ENCODE peak calls at places on chromosomes 4 and X, in ten cellular contexts. K is right atrium auricular region, G is PC-3, F is choroid plexus epithelial cell, D is tibial nerve, V is pancreas, P is left lung, M is left ventricle myocardium inferior, Y is A549, W is foreskin fibroblast. R is an unnamed sample.

GRCh38 chrX:33840176-33840575 is 291.9 kb downstream of the FAM47A start:
- DNase-seq in K (no peak), M (no peak), G (no peak), W (no peak), P (no peak), D (no peak), V (no peak), Y (no peak), F (no peak), R (no peak)

GRCh38 chr4:181548873-181549541 is 694.2 kb upstream of the TENM3 start:
- DNase-seq in M (no peak), V (no peak), P (no peak), F (peak), G (peak), D (no peak), W (peak), K (no peak), Y (no peak), R (peak)

GRCh38 chrX:16785247-16786138 is 773 bp upstream of the TXLNG start:
- DNase-seq in G (peak), Y (no peak), K (no peak), W (no peak), V (no peak), P (peak), F (no peak), D (no peak), M (no peak), R (no peak)

GRCh38 chr4:152556814-152557213 is 20.9 kb upstream of the FBXW7 start:
- DNase-seq in Y (no peak), G (no peak), W (no peak), K (no peak), P (no peak), M (no peak), F (no peak), D (no peak), V (no peak), R (no peak)

GRCh38 chr4:40378619-40379018 is 43.5 kb downstream of the CHRNA9 start:
- DNase-seq in W (no peak), K (no peak), G (no peak), P (no peak), F (no peak), Y (no peak), D (no peak), M (no peak), V (no peak), R (no peak)

GRCh38 chr4:76949293-76950051 is at the start of gene SEPTIN11:
- DNase-seq in K (peak), F (peak), V (peak), D (peak), W (peak), G (peak), P (peak), Y (peak), M (peak), R (peak)

GRCh38 chr4:177250056-177250696 is 59.5 kb upstream of the NEIL3 start:
- DNase-seq in G (peak), V (peak), M (peak), K (peak), Y (peak), D (peak), F (peak), W (peak), P (peak), R (no peak)

GRCh38 chr4:185357733-185358440 is 37.8 kb downstream of the LRP2BP start:
- DNase-seq in Y (no peak), V (no peak), P (no peak), K (no peak), D (no peak), W (no peak), G (no peak), F (no peak), M (no peak), R (no peak)

GRCh38 chr4:30537462-30537861 is 182.7 kb upstream of the PCDH7 start:
- DNase-seq in M (no peak), W (peak), V (no peak), G (peak), P (no peak), F (peak), D (no peak), Y (no peak), K (no peak), R (peak)

GRCh38 chr4:48653217-48654014 is 126.7 kb downstream of the FRYL start:
- DNase-seq in G (no peak), K (peak), Y (no peak), F (peak), P (peak), M (peak), V (no peak), W (peak), D (no peak), R (peak)

GRCh38 chrX:9816094-9816700 is 30.0 kb downstream of the SHROOM2 start:
- DNase-seq in D (no peak), Y (no peak), K (no peak), P (no peak), M (no peak), W (no peak), V (no peak), F (peak), G (no peak), R (no peak)

GRCh38 chr4:138919094-138919936 is 96.3 kb upstream of the NOCT start:
- DNase-seq in F (peak), W (peak), K (peak), G (peak), P (peak), D (peak), V (peak), Y (peak), M (peak), R (peak)

GRCh38 chr4:38764292-38764691 is 18.5 kb downstream of the TLR10 start:
- DNase-seq in F (no peak), M (no peak), D (no peak), W (no peak), Y (no peak), V (no peak), P (no peak), K (no peak), G (no peak), R (no peak)

GRCh38 chrX:120016068-120016441 is 61.4 kb downstream of the RHOXF2B start:
- DNase-seq in P (no peak), G (no peak), K (no peak), D (no peak), V (no peak), M (no peak), F (no peak), Y (no peak), W (no peak), R (no peak)
- H3K4me3 ChIP-seq in P (no peak), G (no peak), K (peak), D (no peak), V (no peak), M (peak), F (no peak), Y (peak), W (no peak), R (no peak)

GRCh38 chr4:101044766-101045165 is 302.6 kb downstream of the PPP3CA start:
- DNase-seq in F (no peak), V (no peak), W (no peak), P (no peak), Y (no peak), K (no peak), D (no peak), G (no peak), M (no peak), R (no peak)

GRCh38 chr4:101050836-101051205 is 296.5 kb downstream of the PPP3CA start:
- DNase-seq in W (no peak), K (no peak), V (no peak), D (no peak), G (no peak), P (no peak), M (no peak), F (no peak), Y (no peak), R (no peak)

GRCh38 chr4:101055392-101055791 is 291.9 kb downstream of the PPP3CA start:
- DNase-seq in M (no peak), P (no peak), Y (no peak), G (no peak), V (no peak), K (no peak), F (no peak), W (no peak), D (no peak), R (no peak)

GRCh38 chr4:101050088-101050835 is 297.1 kb downstream of the PPP3CA start:
- DNase-seq in P (no peak), G (no peak), K (no peak), W (no peak), Y (no peak), F (no peak), V (no peak), M (no peak), D (no peak), R (no peak)

DNA sequence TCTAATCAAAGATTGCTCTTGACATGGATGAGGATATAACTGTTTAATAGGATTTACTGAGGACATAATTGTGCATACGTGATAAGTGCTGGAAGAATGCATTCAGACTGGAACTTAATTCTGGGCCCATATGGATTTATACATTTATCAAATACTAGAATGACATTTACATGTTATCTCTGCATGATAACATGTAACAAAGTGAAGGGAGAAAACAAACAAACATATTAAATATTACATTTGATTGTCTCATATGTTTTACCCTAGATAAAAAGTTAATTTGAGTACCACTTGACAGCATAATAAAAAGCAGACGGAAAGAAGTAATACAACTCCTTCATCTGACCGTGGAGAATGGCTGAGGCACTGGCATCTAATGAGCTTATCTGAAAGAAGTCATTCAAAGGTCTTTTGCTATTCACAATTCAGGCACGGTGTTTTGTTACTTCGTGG is 297.8 kb downstream of the PPP3CA start:
- DNase-seq in V (no peak), F (no peak), W (no peak), M (no peak), D (no peak), Y (no peak), G (no peak), P (no peak), K (no peak), R (no peak)
- TF ChIP-seq CTCF in V (no peak), F (no peak), W (no peak), M (no peak), D (no peak), Y (no peak), G (no peak), P (no peak), K (no peak), R (no peak)

DNA sequence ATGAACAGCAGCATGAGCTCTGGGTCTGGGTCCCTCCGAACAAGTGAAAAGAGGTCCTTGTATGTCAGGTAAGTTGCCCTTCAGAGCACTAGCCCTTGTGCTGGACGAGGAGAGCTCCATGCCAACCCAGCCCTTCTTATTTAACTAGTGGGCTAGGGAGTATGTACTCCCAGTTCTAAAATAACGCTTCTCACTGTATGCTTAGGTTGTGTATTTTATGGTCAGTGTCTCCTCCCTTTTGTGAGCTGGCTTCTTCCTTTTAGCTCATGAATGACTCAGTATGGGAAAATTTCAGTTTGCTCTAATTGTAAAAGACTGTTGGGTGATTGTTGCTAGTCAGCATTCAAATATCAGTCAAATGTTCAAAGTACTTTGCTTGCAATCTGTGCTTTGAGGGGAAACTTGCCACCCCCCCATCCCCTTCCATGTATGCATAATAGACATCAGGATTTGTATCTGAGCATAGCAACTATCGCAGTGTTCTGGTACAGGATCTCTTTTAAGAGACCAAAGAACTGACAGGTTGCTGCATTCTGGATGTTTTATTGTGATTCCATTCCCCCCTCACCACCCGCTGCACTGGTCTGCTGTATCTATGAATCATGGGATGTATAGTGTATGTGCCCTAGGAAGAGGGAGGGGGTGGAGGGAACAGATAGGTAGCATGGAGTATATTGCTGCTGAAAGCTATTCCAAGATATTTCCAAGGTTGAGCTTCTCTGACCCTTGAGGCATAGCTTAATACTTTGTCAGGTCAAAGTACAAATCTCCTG is 34.7 kb downstream of the DLG3 start:
- DNase-seq in Y (peak), K (no peak), F (peak), V (no peak), W (peak), G (peak), M (no peak), D (no peak), P (no peak), R (peak)
- H3K4me3 ChIP-seq in Y (no peak), K (peak), F (no peak), V (no peak), W (no peak), G (peak), M (peak), D (no peak), P (no peak), R (no peak)

GRCh38 chrX:129606918-129607317 is 47.8 kb downstream of the APLN start:
- DNase-seq in F (peak), V (no peak), M (no peak), D (peak), K (peak), G (peak), Y (peak), W (peak), P (no peak), R (no peak)
- TF ChIP-seq CTCF in F (peak), V (peak), M (peak), D (peak), K (peak), G (peak), Y (peak), W (peak), P (peak), R (peak)

GRCh38 chrX:119602701-119603255 is 3.4 kb downstream of the NKRF start:
- DNase-seq in V (no peak), D (no peak), M (no peak), P (no peak), F (no peak), W (no peak), G (no peak), K (no peak), Y (no peak), R (no peak)
- H3K4me3 ChIP-seq in V (no peak), D (no peak), M (no peak), P (no peak), F (no peak), W (no peak), G (no peak), K (no peak), Y (no peak), R (no peak)

GRCh38 chrX:25860322-25860721 is 277.8 kb upstream of the MAGEB18 start:
- DNase-seq in V (peak), M (no peak), K (no peak), Y (no peak), W (no peak), G (no peak), F (no peak), P (no peak), D (no peak), R (no peak)

GRCh38 chrX:25853002-25853479 is 285.1 kb upstream of the MAGEB18 start:
- DNase-seq in D (no peak), G (no peak), P (no peak), K (no peak), M (no peak), V (no peak), Y (no peak), F (no peak), W (no peak), R (no peak)

DNA sequence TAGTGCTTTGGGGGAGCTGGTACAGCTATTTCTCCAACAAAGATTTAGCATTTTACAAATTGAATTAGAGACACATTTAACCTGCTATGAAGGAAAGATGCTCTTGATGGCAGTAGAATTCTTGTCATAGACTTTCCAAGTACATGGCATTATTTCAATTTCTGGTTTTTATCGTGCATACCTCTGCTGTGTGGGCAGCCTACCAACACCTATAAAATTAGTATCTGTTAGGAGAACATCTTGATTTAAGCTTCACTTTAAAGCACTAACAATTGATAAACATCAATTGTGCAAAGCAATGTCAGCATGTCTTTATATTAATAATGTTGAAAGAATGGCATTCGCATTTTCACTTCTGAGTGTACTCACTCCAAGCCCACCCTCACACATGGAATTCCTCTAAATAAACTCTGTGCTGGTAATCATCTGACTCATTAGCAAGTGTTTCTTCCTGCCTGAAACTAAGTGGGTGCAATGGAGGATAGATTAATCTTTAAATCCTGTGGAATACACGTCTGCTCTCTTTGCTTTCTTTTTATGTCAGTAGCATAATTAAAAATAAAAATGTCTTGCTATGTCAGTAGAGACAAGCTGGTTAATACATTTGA is 279.8 kb upstream of the MAGEB18 start:
- DNase-seq in M (no peak), W (peak), P (no peak), Y (no peak), G (no peak), V (no peak), D (no peak), F (peak), K (no peak), R (no peak)
- TF ChIP-seq CTCF in M (no peak), W (no peak), P (no peak), Y (no peak), G (no peak), V (no peak), D (no peak), F (no peak), K (no peak), R (no peak)

GRCh38 chr4:81512371-81512770 is 40.7 kb upstream of the RASGEF1B start:
- DNase-seq in Y (no peak), K (no peak), G (no peak), M (no peak), D (no peak), P (no peak), W (no peak), V (no peak), F (no peak), R (no peak)
- H3K4me3 ChIP-seq in Y (no peak), K (no peak), G (no peak), M (no peak), D (no peak), P (no peak), W (no peak), V (no peak), F (no peak), R (no peak)

DNA sequence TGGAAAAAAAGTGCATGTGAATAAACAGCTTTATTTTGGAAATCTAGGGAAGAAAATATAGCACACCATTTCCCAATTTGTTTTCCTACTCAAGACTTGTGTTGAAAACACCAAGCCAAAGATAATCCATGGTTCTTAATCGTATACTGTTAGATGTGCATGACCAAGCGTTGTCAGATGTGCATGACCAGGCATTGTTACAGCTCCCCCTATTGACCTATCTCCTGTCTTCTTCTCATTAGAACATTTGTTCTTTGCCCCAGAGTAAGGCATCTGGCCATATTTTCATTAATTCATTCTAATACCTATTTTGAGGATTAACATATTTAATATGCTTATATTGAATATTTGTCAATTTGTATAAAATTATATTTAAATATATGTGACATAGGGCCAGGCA is 14.4 kb upstream of the VCX start:
- DNase-seq in W (peak), D (no peak), Y (no peak), G (peak), K (no peak), V (no peak), F (no peak), P (no peak), M (no peak), R (no peak)
- TF ChIP-seq CTCF in W (no peak), D (no peak), Y (no peak), G (peak), K (no peak), V (no peak), F (no peak), P (no peak), M (peak), R (no peak)

GRCh38 chr4:13298655-13299054 is 185.5 kb downstream of the RAB28 start:
- DNase-seq in W (no peak), M (no peak), P (no peak), K (no peak), V (no peak), D (no peak), F (peak), G (no peak), Y (no peak), R (no peak)
- H3K4me3 ChIP-seq in W (no peak), M (no peak), P (no peak), K (no peak), V (no peak), D (no peak), F (no peak), G (no peak), Y (no peak), R (no peak)